ENCODE peak calls at places on chromosomes 13 and 19, in five cellular contexts. One of them, this sample, is unnamed.

GRCh38 chr19:34838248-34838647 is 65.2 kb upstream of the ZNF599 start:
- DNase-seq in fibroblast of lung: peak; percentile 2
- DNase-seq in transverse colon: no peak
- DNase-seq in ovary: no peak
- DNase-seq in Peyer's patch: no peak
- DNase-seq in this sample: peak; percentile 29

GRCh38 chr13:52999093-52999696 is 29.4 kb upstream of the OLFM4 start:
- DNase-seq in fibroblast of lung: no peak
- DNase-seq in transverse colon: no peak
- DNase-seq in ovary: no peak
- DNase-seq in Peyer's patch: no peak
- DNase-seq in this sample: no peak

GRCh38 chr19:400976-401835 is 7.7 kb downstream of the C2CD4C start:
- DNase-seq in fibroblast of lung: no peak
- DNase-seq in transverse colon: no peak
- DNase-seq in ovary: no peak
- DNase-seq in Peyer's patch: no peak
- DNase-seq in this sample: no peak

GRCh38 chr19:14544977-14545715 is 15.8 kb downstream of the TECR start:
- DNase-seq in fibroblast of lung: no peak
- DNase-seq in transverse colon: peak; percentile 42
- DNase-seq in ovary: no peak
- DNase-seq in Peyer's patch: no peak
- DNase-seq in this sample: no peak

GRCh38 chr13:45368571-45368970 is 27.6 kb upstream of the TPT1 start:
- DNase-seq in fibroblast of lung: no peak
- DNase-seq in transverse colon: no peak
- DNase-seq in ovary: no peak
- DNase-seq in Peyer's patch: no peak
- DNase-seq in this sample: peak; percentile 81

GRCh38 chr19:43755256-43755801 is 567 bp upstream of the SMG9 start:
- DNase-seq in fibroblast of lung: peak; percentile 69
- DNase-seq in transverse colon: peak; percentile 90
- DNase-seq in ovary: peak; percentile 84
- DNase-seq in Peyer's patch: peak; percentile 80
- DNase-seq in this sample: peak; percentile 43

GRCh38 chr19:32676186-32676894 is 692 bp downstream of the RGS9BP start:
- DNase-seq in fibroblast of lung: no peak
- DNase-seq in transverse colon: no peak
- DNase-seq in ovary: no peak
- DNase-seq in Peyer's patch: no peak
- DNase-seq in this sample: no peak

GRCh38 chr13:58247080-58247479 is 615.5 kb downstream of the PCDH17 start:
- DNase-seq in fibroblast of lung: no peak
- DNase-seq in transverse colon: no peak
- DNase-seq in ovary: no peak
- DNase-seq in Peyer's patch: no peak
- DNase-seq in this sample: no peak

GRCh38 chr13:36997716-36998427 is 1.3 kb downstream of the ALG5 start:
- DNase-seq in fibroblast of lung: no peak
- DNase-seq in transverse colon: no peak
- DNase-seq in ovary: no peak
- DNase-seq in Peyer's patch: no peak
- DNase-seq in this sample: no peak

GRCh38 chr19:31253816-31254551 is 95.3 kb downstream of the TSHZ3 start:
- DNase-seq in fibroblast of lung: peak; percentile 20
- DNase-seq in transverse colon: no peak
- DNase-seq in ovary: peak; percentile 72
- DNase-seq in Peyer's patch: no peak
- DNase-seq in this sample: peak; percentile 83
- H3K27me3 ChIP-seq in fibroblast of lung: no peaks in the 10 kb centered on the region
- H3K27me3 ChIP-seq in transverse colon: no peaks in the 10 kb centered on the region
- H3K27me3 ChIP-seq in ovary: no peaks in the 10 kb centered on the region
- H3K27me3 ChIP-seq in Peyer's patch: no peaks in the 10 kb centered on the region
- H3K27me3 ChIP-seq in this sample: no peaks in the 10 kb centered on the region

DNA sequence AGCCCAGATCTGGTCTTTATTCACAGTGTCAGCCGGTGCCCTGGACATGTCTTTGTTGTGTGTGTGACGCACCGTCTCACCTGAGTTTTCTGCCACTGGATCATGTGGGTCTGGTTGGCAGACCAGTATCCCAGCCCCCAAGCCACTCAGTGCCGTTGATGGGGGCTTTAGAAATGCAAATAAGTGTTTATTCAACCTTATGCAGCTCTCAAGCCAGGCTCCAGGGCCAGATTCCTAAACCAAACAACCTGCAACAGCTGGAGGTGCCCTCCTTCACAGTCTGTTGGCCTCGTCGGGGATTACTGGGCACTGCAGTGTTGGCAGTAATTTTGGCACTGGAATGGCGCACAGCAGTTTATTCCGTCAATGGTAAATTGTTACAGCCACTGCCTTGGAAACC is 21.6 kb downstream of the FAM124A start:
- DNase-seq in fibroblast of lung: no peak
- DNase-seq in transverse colon: no peak
- DNase-seq in ovary: no peak
- DNase-seq in Peyer's patch: no peak
- DNase-seq in this sample: no peak
- H3K27me3 ChIP-seq in fibroblast of lung: no peaks in the 10 kb centered on the region
- H3K27me3 ChIP-seq in transverse colon: no peaks in the 10 kb centered on the region
- H3K27me3 ChIP-seq in ovary: no peaks in the 10 kb centered on the region
- H3K27me3 ChIP-seq in Peyer's patch: no peaks in the 10 kb centered on the region
- H3K27me3 ChIP-seq in this sample: peaks cover 6% of the 10 kb centered on the region

DNA sequence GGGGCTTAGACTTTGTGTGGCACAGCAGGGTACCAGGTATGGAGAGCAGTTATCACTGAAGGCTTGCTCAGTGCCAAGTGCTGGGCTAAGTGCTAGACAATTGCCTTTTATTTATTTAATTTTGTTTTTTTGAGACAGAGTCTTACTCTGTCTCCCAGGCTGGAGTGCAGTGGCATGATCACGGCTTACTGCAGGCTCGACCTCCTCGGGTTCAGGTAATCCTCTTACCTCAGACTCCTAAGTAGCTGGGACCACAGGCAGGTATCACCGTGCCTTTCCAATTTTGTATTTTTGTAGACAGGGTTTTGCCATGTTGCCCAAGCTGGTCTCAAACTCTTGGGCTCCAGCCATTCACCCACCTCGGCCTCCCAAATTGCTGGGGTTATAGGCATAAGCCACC is 256.9 kb downstream of the ZNF536 start:
- DNase-seq in fibroblast of lung: no peak
- DNase-seq in transverse colon: no peak
- DNase-seq in ovary: no peak
- DNase-seq in Peyer's patch: no peak
- DNase-seq in this sample: no peak
- H3K27me3 ChIP-seq in fibroblast of lung: no peaks in the 10 kb centered on the region
- H3K27me3 ChIP-seq in transverse colon: no peaks in the 10 kb centered on the region
- H3K27me3 ChIP-seq in ovary: no peaks in the 10 kb centered on the region
- H3K27me3 ChIP-seq in Peyer's patch: no peaks in the 10 kb centered on the region
- H3K27me3 ChIP-seq in this sample: no peaks in the 10 kb centered on the region

DNA sequence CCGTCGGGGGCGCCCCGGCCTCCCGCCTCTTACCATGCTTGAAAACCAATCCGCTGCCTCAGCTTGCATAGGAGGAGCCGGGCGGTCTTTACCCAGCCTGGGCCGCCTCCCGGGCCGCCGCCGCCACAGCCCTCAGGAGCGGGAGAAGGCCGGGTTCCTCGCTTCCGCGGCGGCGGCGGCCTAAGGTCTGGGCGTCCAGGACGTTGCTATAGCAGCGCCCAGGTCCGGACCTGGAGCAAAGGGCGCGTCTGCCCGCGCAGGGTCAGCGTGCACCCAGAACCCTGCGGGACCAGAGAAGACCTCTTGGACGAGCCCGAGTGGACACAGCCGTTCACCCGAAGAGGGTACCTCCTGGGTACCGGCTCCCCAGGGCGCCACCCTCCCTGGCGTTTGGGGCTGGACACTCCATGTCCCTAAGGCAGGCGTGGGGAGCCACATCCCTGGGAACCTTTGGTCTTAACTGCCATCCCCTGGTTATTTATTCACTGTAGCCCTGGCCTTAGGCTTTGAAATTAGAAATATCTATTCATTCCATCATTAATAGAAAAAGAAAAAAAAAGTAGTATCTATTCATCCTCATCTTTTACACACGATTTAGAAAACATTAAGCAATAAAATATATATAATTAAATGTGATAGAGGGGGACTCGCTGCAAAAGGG is 2.4 kb downstream of the DZIP1 start:
- DNase-seq in fibroblast of lung: peak; percentile 45
- DNase-seq in transverse colon: peak; percentile 41
- DNase-seq in ovary: peak; percentile 51
- DNase-seq in Peyer's patch: no peak
- DNase-seq in this sample: no peak
- H3K27me3 ChIP-seq in fibroblast of lung: no peaks in the 10 kb centered on the region
- H3K27me3 ChIP-seq in transverse colon: peaks cover 59% of the 10 kb centered on the region
- H3K27me3 ChIP-seq in ovary: no peaks in the 10 kb centered on the region
- H3K27me3 ChIP-seq in Peyer's patch: peaks cover 5% of the 10 kb centered on the region
- H3K27me3 ChIP-seq in this sample: peaks cover 2% of the 10 kb centered on the region